ENCODE peak calls at places on chromosomes 7 and 10, in five cellular contexts. W, H, Z, G and L are unnamed samples.

GRCh38 chr10:77604063-77604462 is 33.5 kb downstream of the KCNMA1 start:
- DNase-seq in W (no peak), H (no peak), Z (no peak), G (no peak), L (no peak)

GRCh38 chr10:26887611-26888215 is 27.0 kb upstream of the ABI1 start:
- DNase-seq in W (no peak), H (no peak), Z (no peak), G (no peak), L (no peak)

GRCh38 chr7:135326636-135327280 is 93.1 kb downstream of the STRA8 start:
- DNase-seq in W (no peak), H (no peak), Z (no peak), G (no peak), L (no peak)

GRCh38 chr7:158085741-158086695 is 501.6 kb downstream of the PTPRN2 start:
- DNase-seq in W (peak; percentile 89), H (no peak), Z (no peak), G (no peak), L (no peak)

GRCh38 chr10:63935705-63936104 is 414.5 kb downstream of the REEP3 start:
- DNase-seq in W (no peak), H (no peak), Z (peak; percentile 6), G (no peak), L (no peak)

GRCh38 chr7:6576024-6576866 is 1.0 kb upstream of the ZDHHC4 start:
- DNase-seq in W (peak; percentile 60), H (no peak), Z (peak; percentile 54), G (no peak), L (no peak)

GRCh38 chr7:42035205-42035604 is 201.8 kb downstream of the GLI3 start:
- DNase-seq in W (no peak), H (no peak), Z (no peak), G (no peak), L (no peak)

GRCh38 chr7:86792260-86792659 is 148.6 kb downstream of the GRM3 start:
- DNase-seq in W (no peak), H (no peak), Z (no peak), G (no peak), L (no peak)

GRCh38 chr10:131184503-131184902 is 127.0 kb downstream of the TCERG1L start:
- DNase-seq in W (no peak), H (no peak), Z (no peak), G (no peak), L (no peak)

GRCh38 chr10:34495938-34496337 is 319.2 kb downstream of the PARD3 start:
- DNase-seq in W (no peak), H (no peak), Z (peak; percentile 24), G (no peak), L (no peak)

GRCh38 chr7:471866-472639 is 47.6 kb downstream of the PDGFA start:
- DNase-seq in W (no peak), H (no peak), Z (peak; percentile 87), G (no peak), L (no peak)

GRCh38 chr10:68301790-68302502 is 29.9 kb upstream of the HNRNPH3 start:
- DNase-seq in W (peak; percentile 59), H (no peak), Z (peak; percentile 55), G (peak; percentile 49), L (peak; percentile 74)

GRCh38 chr10:96416643-96417042 is 57.8 kb upstream of the OPALIN start:
- DNase-seq in W (no peak), H (no peak), Z (no peak), G (no peak), L (no peak)

GRCh38 chr10:36181421-36181820 is 539.3 kb upstream of the FZD8 start:
- DNase-seq in W (no peak), H (no peak), Z (no peak), G (no peak), L (no peak)

GRCh38 chr7:116766881-116767280 is 94.9 kb downstream of the MET start:
- DNase-seq in W (no peak), H (no peak), Z (no peak), G (no peak), L (no peak)

GRCh38 chr10:88660593-88660884 is 3.7 kb upstream of the LIPF start:
- DNase-seq in W (no peak), H (no peak), Z (no peak), G (no peak), L (no peak)

GRCh38 chr7:106178593-106179134 is 66.6 kb upstream of the SYPL1 start:
- DNase-seq in W (no peak), H (no peak), Z (peak; percentile 33), G (peak; percentile 16), L (peak; percentile 27)

GRCh38 chr10:59177031-59177861 is 803 bp downstream of the PHYHIPL start:
- DNase-seq in W (peak; percentile 69), H (no peak), Z (no peak), G (no peak), L (peak; percentile 62)

GRCh38 chr10:114857922-114858629 is 36.5 kb downstream of the FHIP2A start:
- DNase-seq in W (no peak), H (no peak), Z (no peak), G (no peak), L (no peak)

GRCh38 chr10:114852197-114852596 is 30.6 kb downstream of the FHIP2A start:
- DNase-seq in W (no peak), H (no peak), Z (peak; percentile 21), G (no peak), L (no peak)

GRCh38 chr10:114859227-114859626 is 37.6 kb downstream of the FHIP2A start:
- DNase-seq in W (no peak), H (no peak), Z (no peak), G (no peak), L (no peak)

GRCh38 chr10:114856544-114857287 is 35.1 kb downstream of the FHIP2A start:
- DNase-seq in W (no peak), H (no peak), Z (no peak), G (no peak), L (no peak)

DNA sequence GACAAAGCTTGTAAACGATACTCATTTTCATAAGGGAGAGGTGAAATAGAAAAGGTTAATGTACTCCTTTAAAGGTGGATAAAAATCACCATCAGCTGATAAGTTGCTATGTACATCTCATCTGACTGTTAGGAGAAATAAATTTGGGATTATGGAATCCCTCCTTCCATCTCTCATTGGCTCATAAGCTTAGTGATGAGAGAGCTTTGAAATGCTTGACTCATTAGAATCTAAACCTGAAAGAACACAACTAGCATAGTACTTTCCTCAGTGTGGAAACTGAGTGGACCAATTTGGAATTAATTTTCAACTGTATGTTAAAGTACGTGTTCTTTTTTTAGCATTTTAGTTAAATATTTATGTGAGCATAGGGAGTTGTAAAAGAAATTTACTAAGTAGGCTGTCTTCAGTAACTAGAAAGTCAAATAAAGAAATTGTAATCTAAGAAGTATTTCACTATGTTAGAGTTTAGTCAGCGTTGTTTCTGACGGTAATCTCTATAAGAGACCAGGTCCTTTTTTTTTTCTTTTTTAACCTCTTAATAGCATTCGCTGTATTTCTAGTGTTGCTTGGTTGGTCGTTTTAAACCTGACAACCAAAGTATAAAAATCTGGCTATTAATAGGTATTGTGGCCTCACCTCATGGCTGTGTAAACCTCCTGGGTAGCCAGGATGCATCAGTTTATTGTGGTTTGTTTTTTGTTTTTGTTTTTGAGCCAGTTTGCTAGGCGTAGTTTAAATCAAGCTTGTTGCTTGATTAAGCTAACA is 34.4 kb downstream of the FHIP2A start:
- DNase-seq in W (no peak), H (no peak), Z (no peak), G (no peak), L (no peak)
- TF ChIP-seq JUND in W (no peak), H (no peak), Z (no peak), G (no peak), L (no peak)

DNA sequence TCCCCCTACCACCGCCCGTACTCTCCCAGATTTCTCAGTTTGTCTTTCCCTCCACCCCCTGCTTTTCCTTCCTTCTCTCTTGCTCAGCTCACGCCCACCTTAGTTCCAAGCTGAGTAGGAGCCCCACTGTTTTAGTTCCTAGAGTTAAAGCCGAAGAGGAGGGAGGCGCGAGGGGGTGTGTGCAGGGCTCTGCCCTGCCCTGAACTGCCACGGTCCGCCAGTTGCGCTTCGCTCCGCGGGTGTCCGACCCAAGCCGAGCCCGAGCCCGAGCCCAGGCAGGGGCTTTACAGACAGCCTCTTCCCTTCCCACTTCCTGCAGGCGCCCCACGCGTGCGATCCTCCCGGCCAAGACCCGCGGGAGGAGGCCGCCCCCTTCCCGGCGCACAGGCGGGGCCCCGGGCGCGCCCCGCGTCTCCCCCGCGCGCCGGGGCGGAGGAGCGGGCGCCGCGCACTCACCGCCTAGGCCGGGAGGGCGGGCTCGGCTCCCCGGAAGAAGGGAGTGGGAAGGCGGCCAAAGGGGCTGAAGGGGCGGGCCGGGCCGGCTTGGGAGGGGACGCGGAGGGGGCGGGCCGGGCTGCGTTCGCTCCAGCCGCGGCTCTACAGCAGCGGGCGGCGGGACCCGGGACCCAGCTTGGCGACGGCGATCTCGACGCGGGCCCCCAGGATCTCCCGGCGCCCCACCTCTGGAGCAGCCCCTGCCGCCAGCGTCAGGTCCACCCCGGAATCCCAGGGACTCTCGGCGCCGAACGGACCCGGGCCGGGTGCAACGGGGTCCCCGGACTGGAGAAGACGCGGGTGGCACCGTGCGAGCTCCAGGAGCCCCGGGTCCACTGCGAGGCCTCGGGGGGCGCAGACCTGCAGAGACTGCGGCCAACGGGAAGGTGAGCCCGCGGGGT is at the start of gene EPHB6:
- DNase-seq in W (peak; percentile 89), H (no peak), Z (peak; percentile 91), G (no peak), L (peak; percentile 81)
- TF ChIP-seq JUND in W (no peak), H (no peak), Z (no peak), G (no peak), L (no peak)

DNA sequence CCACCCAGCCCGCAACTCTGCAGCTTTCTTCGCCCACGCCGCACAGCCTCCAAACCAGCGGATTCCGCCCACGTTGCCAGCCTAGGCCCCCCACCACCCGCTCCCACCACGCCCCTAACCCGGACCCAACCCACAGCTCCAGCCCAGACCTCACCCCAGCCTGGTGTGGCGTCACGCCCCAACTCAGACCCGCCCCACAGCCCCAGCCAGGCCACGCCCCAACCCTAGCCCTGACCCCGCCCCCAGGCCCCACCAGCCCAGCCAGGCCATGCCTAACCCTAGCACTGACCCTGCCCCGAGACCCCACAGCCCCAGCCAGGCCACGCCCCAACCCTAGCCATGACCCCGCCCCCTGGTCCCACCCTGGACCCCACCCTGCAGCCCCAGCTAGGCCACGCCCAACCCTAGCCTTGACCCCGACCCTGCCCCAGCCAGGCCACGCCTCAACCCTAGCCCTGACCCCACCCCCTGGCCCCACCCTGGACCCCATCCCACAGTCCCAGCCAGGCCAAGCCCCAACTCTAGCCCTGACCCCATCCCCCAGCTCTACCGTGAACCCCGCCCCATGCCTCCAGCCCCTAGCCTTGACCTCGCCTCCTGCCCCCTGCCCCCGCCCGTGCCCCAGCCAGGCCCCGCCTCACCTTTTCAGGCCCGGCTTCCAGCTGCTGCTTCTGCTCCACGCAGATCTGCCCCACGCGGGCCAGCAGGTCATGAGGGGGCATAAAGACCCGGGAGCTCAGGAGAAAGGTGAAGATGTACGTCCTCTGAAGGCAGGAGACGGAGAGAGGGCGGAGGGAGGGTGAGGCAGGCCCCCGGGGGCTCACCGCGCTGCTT is 64.0 kb downstream of the RASGEF1A start:
- DNase-seq in W (peak; percentile 29), H (peak; percentile 93), Z (peak; percentile 95), G (no peak), L (no peak)
- TF ChIP-seq JUND in W (no peak), H (no peak), Z (no peak), G (no peak), L (no peak)

DNA sequence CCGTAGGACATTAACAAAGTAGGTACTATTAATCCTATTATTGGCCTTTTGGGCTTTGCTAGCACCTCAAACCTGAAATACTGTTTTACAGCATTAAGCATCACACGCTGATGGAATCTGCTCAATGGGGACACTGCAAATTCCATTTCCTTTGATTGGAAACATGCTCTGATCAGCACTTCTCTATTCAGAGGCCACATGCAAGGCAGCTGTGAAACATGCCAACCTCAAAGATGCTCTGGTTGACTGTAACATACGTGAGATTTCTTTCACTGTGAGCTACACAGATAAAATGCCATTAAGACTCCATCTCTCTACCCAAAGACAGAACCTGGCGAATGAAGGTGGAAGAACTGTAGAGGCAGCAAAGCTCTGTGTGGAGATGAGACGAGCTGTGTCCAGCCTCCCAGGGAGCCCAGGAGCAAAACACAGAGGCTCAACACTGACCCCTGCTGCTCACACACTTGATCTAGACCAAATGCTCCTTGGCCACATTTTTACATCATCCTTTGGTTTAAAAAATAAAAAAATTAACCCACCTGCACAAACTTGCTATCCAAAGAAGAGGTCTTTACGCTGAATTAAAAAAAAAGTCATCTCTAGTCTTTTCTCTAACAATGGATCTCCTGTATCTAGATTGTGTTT is 8.0 kb downstream of the RSU1 start:
- DNase-seq in W (peak; percentile 54), H (no peak), Z (peak; percentile 72), G (peak; percentile 31), L (peak; percentile 70)
- TF ChIP-seq JUND in W (no peak), H (no peak), Z (no peak), G (no peak), L (no peak)